ENCODE peak calls at places on chromosomes 1 and 21, in six cellular contexts. One of them, this sample, is unnamed.
A peak's percentile ranks its signal among the peaks of the same experiment; 100 is the strongest.

GRCh38 chr1:183632087-183632486 is 3.5 kb downstream of the ARPC5 start:
- DNase-seq in lower lobe of right lung: no peak
- DNase-seq in endothelial cell: no peak
- DNase-seq in WTC11: no peak
- DNase-seq in body of pancreas: no peak
- DNase-seq in BJ: no peak
- DNase-seq in this sample: no peak

GRCh38 chr1:45010855-45011811 is at the start of gene HECTD3:
- DNase-seq in body of pancreas: peak; percentile 90
- DNase-seq in BJ: no peak
- DNase-seq in lower lobe of right lung: peak; percentile 85
- DNase-seq in WTC11: peak; percentile 56
- DNase-seq in endothelial cell: peak; percentile 56
- DNase-seq in this sample: no peak

GRCh38 chr1:187067160-187067559 is 238.4 kb downstream of the PLA2G4A start:
- DNase-seq in BJ: no peak
- DNase-seq in WTC11: no peak
- DNase-seq in lower lobe of right lung: no peak
- DNase-seq in endothelial cell: no peak
- DNase-seq in body of pancreas: no peak
- DNase-seq in this sample: no peak

GRCh38 chr1:46218443-46218842 is 15.3 kb downstream of the LURAP1 start:
- DNase-seq in endothelial cell: no peak
- DNase-seq in body of pancreas: no peak
- DNase-seq in lower lobe of right lung: no peak
- DNase-seq in BJ: no peak
- DNase-seq in WTC11: no peak
- DNase-seq in this sample: no peak

GRCh38 chr21:37164742-37165141 is 91.7 kb downstream of the TTC3 start:
- DNase-seq in lower lobe of right lung: no peak
- DNase-seq in endothelial cell: no peak
- DNase-seq in BJ: no peak
- DNase-seq in body of pancreas: no peak
- DNase-seq in WTC11: no peak
- DNase-seq in this sample: no peak

GRCh38 chr1:205396972-205397616 is 24.8 kb downstream of the LEMD1 start:
- DNase-seq in lower lobe of right lung: no peak
- DNase-seq in body of pancreas: peak; percentile 37
- DNase-seq in endothelial cell: peak; percentile 35
- DNase-seq in WTC11: peak; percentile 41
- DNase-seq in BJ: no peak
- DNase-seq in this sample: no peak

GRCh38 chr1:29624747-29625420 is 388.6 kb downstream of the PTPRU start:
- DNase-seq in lower lobe of right lung: no peak
- DNase-seq in BJ: no peak
- DNase-seq in WTC11: no peak
- DNase-seq in body of pancreas: no peak
- DNase-seq in endothelial cell: no peak
- DNase-seq in this sample: no peak

GRCh38 chr1:162283657-162284056 is 93.0 kb downstream of the SPATA46 start:
- DNase-seq in endothelial cell: no peak
- DNase-seq in BJ: no peak
- DNase-seq in WTC11: no peak
- DNase-seq in body of pancreas: peak; percentile 76
- DNase-seq in lower lobe of right lung: no peak
- DNase-seq in this sample: no peak

GRCh38 chr1:100538935-100539835 is 1.2 kb downstream of the GPR88 start:
- DNase-seq in body of pancreas: peak; percentile 59
- DNase-seq in lower lobe of right lung: peak; percentile 56
- DNase-seq in WTC11: peak; percentile 41
- DNase-seq in BJ: no peak
- DNase-seq in endothelial cell: peak; percentile 24
- DNase-seq in this sample: no peak

GRCh38 chr1:29960156-29960755 is 723.9 kb downstream of the PTPRU start:
- DNase-seq in lower lobe of right lung: no peak
- DNase-seq in BJ: no peak
- DNase-seq in body of pancreas: no peak
- DNase-seq in endothelial cell: no peak
- DNase-seq in WTC11: no peak
- DNase-seq in this sample: no peak

GRCh38 chr1:40530735-40531380 is 579 bp upstream of the ZNF684 start:
- DNase-seq in WTC11: no peak
- DNase-seq in BJ: no peak
- DNase-seq in endothelial cell: no peak
- DNase-seq in body of pancreas: no peak
- DNase-seq in lower lobe of right lung: no peak
- DNase-seq in this sample: no peak

GRCh38 chr21:45234906-45235305 is 52.8 kb downstream of the POFUT2 start:
- DNase-seq in body of pancreas: no peak
- DNase-seq in BJ: no peak
- DNase-seq in WTC11: no peak
- DNase-seq in lower lobe of right lung: no peak
- DNase-seq in endothelial cell: no peak
- DNase-seq in this sample: peak; percentile 86

GRCh38 chr21:45235488-45235887 is 52.2 kb downstream of the POFUT2 start:
- DNase-seq in lower lobe of right lung: no peak
- DNase-seq in body of pancreas: no peak
- DNase-seq in BJ: no peak
- DNase-seq in WTC11: no peak
- DNase-seq in endothelial cell: no peak
- DNase-seq in this sample: no peak

GRCh38 chr21:45234127-45234526 is 53.6 kb downstream of the POFUT2 start:
- DNase-seq in WTC11: no peak
- DNase-seq in BJ: no peak
- DNase-seq in endothelial cell: no peak
- DNase-seq in lower lobe of right lung: no peak
- DNase-seq in body of pancreas: no peak
- DNase-seq in this sample: peak; percentile 86

GRCh38 chr21:45241357-45241756 is 46.3 kb downstream of the POFUT2 start:
- DNase-seq in WTC11: no peak
- DNase-seq in endothelial cell: no peak
- DNase-seq in body of pancreas: no peak
- DNase-seq in lower lobe of right lung: no peak
- DNase-seq in BJ: no peak
- DNase-seq in this sample: no peak

GRCh38 chr21:45236481-45236880 is 51.2 kb downstream of the POFUT2 start:
- DNase-seq in body of pancreas: no peak
- DNase-seq in endothelial cell: no peak
- DNase-seq in BJ: no peak
- DNase-seq in lower lobe of right lung: no peak
- DNase-seq in WTC11: no peak
- DNase-seq in this sample: no peak
- TF ChIP-seq CTCF in body of pancreas: no peak
- TF ChIP-seq CTCF in endothelial cell: no peak
- TF ChIP-seq CTCF in BJ: no peak
- TF ChIP-seq CTCF in lower lobe of right lung: no peak
- TF ChIP-seq CTCF in WTC11: no peak
- TF ChIP-seq CTCF in this sample: no peak

GRCh38 chr1:86082183-86082582 is 74.4 kb downstream of the COL24A1 start:
- DNase-seq in BJ: no peak
- DNase-seq in endothelial cell: no peak
- DNase-seq in lower lobe of right lung: no peak
- DNase-seq in body of pancreas: no peak
- DNase-seq in WTC11: no peak
- DNase-seq in this sample: no peak
- TF ChIP-seq CTCF in BJ: peak; percentile 14
- TF ChIP-seq CTCF in endothelial cell: peak; percentile 50
- TF ChIP-seq CTCF in lower lobe of right lung: no peak
- TF ChIP-seq CTCF in body of pancreas: no peak
- TF ChIP-seq CTCF in WTC11: no peak
- TF ChIP-seq CTCF in this sample: peak; percentile 48

GRCh38 chr1:17671741-17672140 is 83.4 kb upstream of the ACTL8 start:
- DNase-seq in WTC11: peak; percentile 48
- DNase-seq in lower lobe of right lung: no peak
- DNase-seq in endothelial cell: no peak
- DNase-seq in body of pancreas: no peak
- DNase-seq in BJ: no peak
- DNase-seq in this sample: no peak
- TF ChIP-seq CTCF in WTC11: no peak
- TF ChIP-seq CTCF in lower lobe of right lung: no peak
- TF ChIP-seq CTCF in endothelial cell: peak; percentile 28
- TF ChIP-seq CTCF in body of pancreas: no peak
- TF ChIP-seq CTCF in BJ: no peak
- TF ChIP-seq CTCF in this sample: no peak

DNA sequence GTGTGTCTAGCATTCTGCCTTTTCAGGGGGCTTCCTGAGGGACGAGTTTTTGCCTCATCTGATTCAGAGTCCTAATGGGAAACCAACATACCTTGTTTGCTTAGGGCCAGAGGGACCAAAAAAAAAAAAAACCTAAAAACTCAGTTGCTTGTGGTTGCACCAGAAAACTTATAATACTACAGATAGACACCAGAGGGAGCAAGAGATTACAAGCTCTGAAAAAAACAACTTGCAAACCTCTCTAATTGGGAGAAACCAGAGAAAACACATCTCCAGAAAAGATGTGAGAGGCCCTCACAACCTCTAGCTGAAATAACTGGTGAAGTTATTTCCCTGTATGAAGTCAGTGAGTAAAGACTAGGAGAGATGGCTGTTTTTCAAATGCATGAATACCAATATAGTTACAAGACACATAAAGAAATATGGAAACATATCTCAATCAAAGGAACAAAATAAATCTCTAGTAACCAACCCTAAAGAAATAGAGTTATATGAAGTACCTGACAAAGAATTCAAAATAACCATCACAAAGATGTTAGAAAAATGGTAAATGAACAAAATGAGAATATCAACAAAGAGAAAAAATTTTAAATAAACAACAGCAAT is 233.7 kb upstream of the NFIA start:
- DNase-seq in BJ: peak; percentile 16
- DNase-seq in endothelial cell: no peak
- DNase-seq in lower lobe of right lung: no peak
- DNase-seq in WTC11: no peak
- DNase-seq in body of pancreas: no peak
- DNase-seq in this sample: no peak
- TF ChIP-seq CTCF in BJ: peak; percentile 54
- TF ChIP-seq CTCF in endothelial cell: peak; percentile 83
- TF ChIP-seq CTCF in lower lobe of right lung: peak; percentile 44
- TF ChIP-seq CTCF in WTC11: peak; percentile 61
- TF ChIP-seq CTCF in body of pancreas: peak; percentile 65
- TF ChIP-seq CTCF in this sample: peak; percentile 89

GRCh38 chr1:158116311-158116710 is 64.4 kb upstream of the CD1D start:
- DNase-seq in WTC11: no peak
- DNase-seq in endothelial cell: no peak
- DNase-seq in lower lobe of right lung: no peak
- DNase-seq in BJ: no peak
- DNase-seq in body of pancreas: no peak
- DNase-seq in this sample: no peak

GRCh38 chr1:158115126-158115525 is 65.6 kb upstream of the CD1D start:
- DNase-seq in BJ: no peak
- DNase-seq in endothelial cell: no peak
- DNase-seq in lower lobe of right lung: no peak
- DNase-seq in WTC11: no peak
- DNase-seq in body of pancreas: no peak
- DNase-seq in this sample: no peak

GRCh38 chr1:158116768-158117167 is 63.9 kb upstream of the CD1D start:
- DNase-seq in BJ: no peak
- DNase-seq in WTC11: no peak
- DNase-seq in lower lobe of right lung: no peak
- DNase-seq in endothelial cell: no peak
- DNase-seq in body of pancreas: no peak
- DNase-seq in this sample: no peak

GRCh38 chr1:158113759-158114127 is 67.0 kb upstream of the CD1D start:
- DNase-seq in WTC11: no peak
- DNase-seq in endothelial cell: no peak
- DNase-seq in lower lobe of right lung: no peak
- DNase-seq in body of pancreas: no peak
- DNase-seq in BJ: no peak
- DNase-seq in this sample: no peak

DNA sequence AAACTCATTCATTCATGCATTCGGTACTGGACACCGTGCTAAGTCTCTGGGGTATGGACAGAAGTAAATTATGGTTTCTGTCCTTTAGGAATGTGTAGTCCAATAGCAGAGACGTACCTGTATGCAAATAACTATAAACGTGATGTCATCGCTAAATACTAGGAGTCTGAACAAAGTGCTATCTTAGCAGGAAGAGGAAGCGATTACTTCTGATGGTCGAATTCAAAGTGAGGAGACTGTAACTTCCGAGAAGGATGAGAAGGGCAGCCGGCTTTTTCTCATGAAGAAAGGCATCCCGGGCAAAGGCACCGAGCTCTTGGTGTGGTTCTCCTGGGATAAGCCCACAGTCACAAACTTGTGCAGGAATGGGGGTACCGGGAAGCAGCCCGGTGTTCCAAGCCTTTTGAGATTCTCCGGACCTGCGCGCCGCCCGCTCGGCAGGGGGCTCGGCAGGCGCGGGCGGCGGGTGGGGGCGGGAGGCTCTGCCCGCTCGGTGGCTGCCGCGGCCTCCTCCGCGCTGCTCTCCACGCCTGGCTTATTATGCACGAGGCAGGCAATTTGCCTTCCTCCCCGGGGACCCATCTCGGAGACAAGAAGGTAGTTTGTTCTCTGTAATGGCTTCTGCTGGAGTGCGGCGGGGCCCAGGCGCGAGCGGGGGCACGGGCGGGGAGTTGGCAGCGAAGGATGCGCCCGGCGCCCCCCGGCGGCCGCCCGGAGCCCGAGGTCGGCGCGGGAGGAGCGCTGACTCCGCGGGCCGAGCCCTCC is 67.5 kb upstream of the CD1D start:
- DNase-seq in BJ: no peak
- DNase-seq in WTC11: peak; percentile 65
- DNase-seq in endothelial cell: peak; percentile 70
- DNase-seq in lower lobe of right lung: no peak
- DNase-seq in body of pancreas: peak; percentile 42
- DNase-seq in this sample: no peak
- TF ChIP-seq CTCF in BJ: no peak
- TF ChIP-seq CTCF in WTC11: peak; percentile 19
- TF ChIP-seq CTCF in endothelial cell: peak; percentile 63
- TF ChIP-seq CTCF in lower lobe of right lung: peak; percentile 51
- TF ChIP-seq CTCF in body of pancreas: no peak
- TF ChIP-seq CTCF in this sample: peak; percentile 88